ENCODE peak calls at places on chromosomes 3 and 15, in four cellular contexts. J is transverse colon; F is Calu3; W is stimulated activated CD8-positive, alpha-beta memory T cell treated with anti-CD3 and anti-CD28 coated beads, Interleukin-2, amount 100 ng/mL, for 1 hour. I is an unnamed sample.

GRCh38 chr15:97009036-97009555 is 678.6 kb downstream of the NR2F2 start:
- DNase-seq in J (no peak), F (no peak), W (no peak), I (no peak)

GRCh38 chr15:29037997-29038700 is 152.4 kb downstream of the APBA2 start:
- DNase-seq in J (no peak), F (no peak), W (no peak), I (peak)

GRCh38 chr15:86362556-86362955 is 282.9 kb downstream of the AGBL1 start:
- DNase-seq in J (no peak), F (no peak), W (no peak), I (no peak)

GRCh38 chr3:149635396-149635795 is 22.4 kb downstream of the WWTR1 start:
- DNase-seq in J (no peak), F (no peak), W (no peak), I (no peak)

GRCh38 chr15:90013503-90013937 is 12.4 kb downstream of the ZNF710 start:
- DNase-seq in J (peak), F (no peak), W (no peak), I (no peak)

GRCh38 chr3:186057594-186057993 is 51.3 kb downstream of the ETV5 start:
- DNase-seq in J (no peak), F (no peak), W (no peak), I (no peak)

GRCh38 chr15:37079726-37080125 is 20.6 kb downstream of the MEIS2 start:
- DNase-seq in J (no peak), F (no peak), W (no peak), I (no peak)

GRCh38 chr3:66396888-66397287 is 103.9 kb downstream of the LRIG1 start:
- DNase-seq in J (no peak), F (no peak), W (no peak), I (peak)

GRCh38 chr15:48796930-48797329 is 13.9 kb downstream of the CEP152 start:
- DNase-seq in J (no peak), F (no peak), W (no peak), I (no peak)

I was measured in lower leg skin.